ENCODE peak calls at places on chromosome 1, in seven cellular contexts. Y is CD8-positive, alpha-beta memory T cell; P is nephron progenitor cell; X is BJ; H is stimulated activated CD8-positive, alpha-beta memory T cell treated with anti-CD3 and anti-CD28 coated beads, Interleukin-2, amount 100 ng/mL, for 1 hour; G is activated CD4-positive, CD25-positive, alpha-beta regulatory T cell treated with anti-CD3 and anti-CD28 coated beads, Interleukin-2, amount 50 U/mL, for 72 hours; O is stimulated activated CD4-positive, alpha-beta T cell treated with anti-CD3 and anti-CD28 coated beads, Interleukin-2, amount 100 ng/mL, for 48 hours. W is an unnamed sample.
A peak's percentile ranks its signal among the peaks of the same experiment; 100 is the strongest.

GRCh38 chr1:11479375-11479979 is 522 bp downstream of the DISP3 start:
- DNase-seq in Y (no peak), P (no peak), X (no peak), H (no peak), G (no peak), O (no peak), W (no peak)

GRCh38 chr1:5891141-5891540 is 101.1 kb downstream of the NPHP4 start:
- DNase-seq in Y (no peak), P (no peak), X (no peak), H (no peak), G (no peak), O (no peak), W (no peak)

GRCh38 chr1:244056602-244057001 is 5.5 kb downstream of the ZBTB18 start:
- DNase-seq in Y (no peak), P (no peak), X (no peak), H (no peak), G (no peak), O (no peak), W (no peak)

GRCh38 chr1:150696151-150696550 is 803 bp downstream of the GOLPH3L start:
- DNase-seq in Y (no peak), P (no peak), X (no peak), H (no peak), G (no peak), O (no peak), W (no peak)

GRCh38 chr1:169809370-169810095 is 14.8 kb upstream of the METTL18 start:
- DNase-seq in Y (peak; percentile 1), P (peak; percentile 15), X (no peak), H (no peak), G (no peak), O (no peak), W (no peak)

GRCh38 chr1:96364576-96364975 is 357.0 kb upstream of the PTBP2 start:
- DNase-seq in Y (no peak), P (no peak), X (no peak), H (no peak), G (no peak), O (no peak), W (no peak)

GRCh38 chr1:212574732-212575131 is 33.8 kb upstream of the ATF3 start:
- DNase-seq in Y (no peak), P (no peak), X (no peak), H (no peak), G (no peak), O (no peak), W (no peak)

GRCh38 chr1:119779869-119780356 is 11.2 kb upstream of the HMGCS2 start:
- DNase-seq in Y (no peak), P (no peak), X (no peak), H (no peak), G (no peak), O (no peak), W (no peak)

GRCh38 chr1:215807926-215808325 is 240.8 kb downstream of the KCTD3 start:
- DNase-seq in Y (no peak), P (no peak), X (no peak), H (no peak), G (no peak), O (no peak), W (no peak)

GRCh38 chr1:184605941-184606340 is 148.7 kb downstream of the EDEM3 start:
- DNase-seq in Y (no peak), P (no peak), X (no peak), H (no peak), G (no peak), O (no peak), W (no peak)

W was measured in type B pancreatic cell.